ENCODE peak calls at places on chromosomes 16 and 17, in five cellular contexts. N is neuronal stem cell, K is mesendoderm, M is H9, I is IMR-90. Z is an unnamed sample.

GRCh38 chr16:12178251-12178990 is 201.9 kb downstream of the SNX29 start:
- DNase-seq in N (no peak), K (no peak), M (no peak), I (peak), Z (no peak)

GRCh38 chr17:82837586-82838320 is 2.1 kb downstream of the ZNF750 start:
- DNase-seq in N (no peak), K (no peak), M (no peak), I (no peak), Z (peak)

GRCh38 chr16:27221576-27222498 is 18.5 kb downstream of the KDM8 start:
- DNase-seq in N (no peak), K (no peak), M (no peak), I (peak), Z (no peak)

GRCh38 chr17:57576744-57577143 is 168.4 kb downstream of the CCDC182 start:
- DNase-seq in N (no peak), K (no peak), M (no peak), I (no peak), Z (no peak)

GRCh38 chr17:32970281-32970680 is 21.4 kb upstream of the SPACA3 start:
- DNase-seq in N (no peak), K (no peak), M (no peak), I (no peak), Z (peak)

GRCh38 chr16:28984619-28985135 is at the start of gene LAT:
- DNase-seq in N (no peak), K (no peak), M (no peak), I (no peak), Z (no peak)

GRCh38 chr17:1714488-1714979 is 4.4 kb upstream of the TLCD2 start:
- DNase-seq in N (peak), K (peak), M (peak), I (peak), Z (peak)

GRCh38 chr16:84499638-84500037 is 4.8 kb downstream of the MEAK7 start:
- DNase-seq in N (no peak), K (no peak), M (no peak), I (no peak), Z (no peak)

GRCh38 chr17:77372444-77373297 is 231.9 kb downstream of the SEC14L1 start:
- DNase-seq in N (peak), K (peak), M (peak), I (peak), Z (peak)

GRCh38 chr16:10937068-10937859 is 5.0 kb downstream of the DEXI start:
- DNase-seq in N (no peak), K (no peak), M (no peak), I (no peak), Z (no peak)

GRCh38 chr17:40356906-40357861 is 7.4 kb downstream of the GJD3 start:
- DNase-seq in N (no peak), K (no peak), M (no peak), I (no peak), Z (no peak)

GRCh38 chr16:72173997-72174396 is 2.0 kb upstream of the PMFBP1 start:
- DNase-seq in N (no peak), K (no peak), M (no peak), I (no peak), Z (no peak)

GRCh38 chr17:58280480-58281217 is at the start of gene MPO:
- DNase-seq in N (no peak), K (no peak), M (no peak), I (no peak), Z (no peak)

GRCh38 chr16:75529056-75529905 is 6.6 kb downstream of the CHST5 start:
- DNase-seq in N (no peak), K (no peak), M (no peak), I (no peak), Z (no peak)

GRCh38 chr16:82016268-82016667 is 5.0 kb upstream of the SDR42E1 start:
- DNase-seq in N (no peak), K (peak), M (no peak), I (peak), Z (no peak)

GRCh38 chr16:56576585-56577299 is 11.9 kb downstream of the MT4 start:
- DNase-seq in N (peak), K (peak), M (peak), I (peak), Z (peak)

GRCh38 chr17:61534414-61534813 is 56.6 kb downstream of the NACA2 start:
- DNase-seq in N (no peak), K (peak), M (no peak), I (no peak), Z (no peak)

GRCh38 chr17:64773836-64774761 is 112.0 kb upstream of the SMURF2 start:
- DNase-seq in N (no peak), K (peak), M (peak), I (peak), Z (no peak)

GRCh38 chr17:79073706-79074088 is 927 bp upstream of the ENGASE start:
- DNase-seq in N (no peak), K (no peak), M (no peak), I (no peak), Z (peak)

GRCh38 chr16:70151941-70152509 is 21.6 kb upstream of the CLEC18C start:
- DNase-seq in N (no peak), K (no peak), M (no peak), I (no peak), Z (no peak)

GRCh38 chr17:71203953-71204352 is 916.9 kb upstream of the SOX9 start:
- DNase-seq in N (no peak), K (no peak), M (no peak), I (peak), Z (peak)

GRCh38 chr16:83200005-83200779 is 573.4 kb downstream of the CDH13 start:
- DNase-seq in N (no peak), K (peak), M (peak), I (peak), Z (no peak)

GRCh38 chr17:36133629-36134259 is 30.1 kb downstream of the CCL4 start:
- DNase-seq in N (no peak), K (no peak), M (no peak), I (no peak), Z (no peak)

GRCh38 chr16:22195695-22196558 is 10.2 kb upstream of the EEF2K start:
- DNase-seq in N (peak), K (peak), M (peak), I (peak), Z (peak)

GRCh38 chr16:64339052-64339770 is 782.7 kb downstream of the CDH11 start:
- DNase-seq in N (no peak), K (peak), M (no peak), I (peak), Z (no peak)

GRCh38 chr17:50955160-50955559 is 89.0 kb upstream of the TOB1 start:
- DNase-seq in N (no peak), K (no peak), M (peak), I (no peak), Z (no peak)

GRCh38 chr17:75317671-75318070 is 28.4 kb upstream of the SLC25A19 start:
- DNase-seq in N (no peak), K (peak), M (no peak), I (no peak), Z (no peak)

GRCh38 chr17:62098623-62099231 is 33.6 kb upstream of the MED13 start:
- DNase-seq in N (no peak), K (no peak), M (no peak), I (no peak), Z (no peak)

GRCh38 chr17:45376171-45376564 is 56.5 kb downstream of the ARHGAP27 start:
- DNase-seq in N (no peak), K (peak), M (peak), I (no peak), Z (no peak)

GRCh38 chr17:67105213-67105612 is 60.9 kb downstream of the CACNG1 start:
- DNase-seq in N (no peak), K (no peak), M (no peak), I (peak), Z (peak)

GRCh38 chr16:29999605-30000004 is 3.6 kb downstream of the INO80E start:
- DNase-seq in N (no peak), K (no peak), M (no peak), I (no peak), Z (no peak)

GRCh38 chr16:4214215-4214621 is 27.7 kb downstream of the SRL start:
- DNase-seq in N (no peak), K (peak), M (no peak), I (peak), Z (peak)

GRCh38 chr16:48386559-48387312 is 1.5 kb upstream of the SIAH1 start:
- DNase-seq in N (no peak), K (no peak), M (no peak), I (no peak), Z (no peak)
- H3K23ac ChIP-seq in N (no peak), K (no peak), M (no peak), I (peak), Z (no peak)

GRCh38 chr16:89067677-89068076 is 26.0 kb upstream of the ACSF3 start:
- DNase-seq in N (no peak), K (no peak), M (no peak), I (no peak), Z (no peak)

GRCh38 chr16:89072216-89073130 is 21.2 kb upstream of the ACSF3 start:
- DNase-seq in N (no peak), K (no peak), M (no peak), I (no peak), Z (no peak)

GRCh38 chr16:89070590-89070989 is 23.1 kb upstream of the ACSF3 start:
- DNase-seq in N (no peak), K (no peak), M (no peak), I (no peak), Z (no peak)

GRCh38 chr16:89071686-89072182 is 21.9 kb upstream of the ACSF3 start:
- DNase-seq in N (no peak), K (no peak), M (no peak), I (no peak), Z (no peak)

DNA sequence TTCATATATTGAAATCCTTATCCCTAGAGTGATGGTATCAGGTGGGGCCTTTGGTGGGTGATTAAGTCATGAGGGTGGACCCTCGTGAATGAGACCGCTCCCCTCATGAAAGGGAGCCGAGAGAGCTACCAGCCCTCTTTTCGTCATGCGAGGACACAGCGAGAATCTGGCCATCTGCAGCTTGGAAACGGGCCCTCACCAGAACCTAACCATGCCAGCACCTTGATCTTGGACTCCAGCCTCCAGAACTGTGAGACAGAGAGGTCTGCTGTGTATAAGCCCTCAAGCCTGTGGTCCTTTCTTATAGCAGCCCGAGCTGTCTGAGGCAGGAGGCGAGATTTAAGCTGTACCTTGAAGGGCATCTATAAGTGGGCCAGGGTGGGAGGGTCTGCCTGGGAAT is 23.7 kb upstream of the ACSF3 start:
- DNase-seq in N (no peak), K (no peak), M (no peak), I (no peak), Z (no peak)
- H2BK5ac ChIP-seq in N (no peak), K (no peak), M (no peak), I (no peak), Z (no peak)

DNA sequence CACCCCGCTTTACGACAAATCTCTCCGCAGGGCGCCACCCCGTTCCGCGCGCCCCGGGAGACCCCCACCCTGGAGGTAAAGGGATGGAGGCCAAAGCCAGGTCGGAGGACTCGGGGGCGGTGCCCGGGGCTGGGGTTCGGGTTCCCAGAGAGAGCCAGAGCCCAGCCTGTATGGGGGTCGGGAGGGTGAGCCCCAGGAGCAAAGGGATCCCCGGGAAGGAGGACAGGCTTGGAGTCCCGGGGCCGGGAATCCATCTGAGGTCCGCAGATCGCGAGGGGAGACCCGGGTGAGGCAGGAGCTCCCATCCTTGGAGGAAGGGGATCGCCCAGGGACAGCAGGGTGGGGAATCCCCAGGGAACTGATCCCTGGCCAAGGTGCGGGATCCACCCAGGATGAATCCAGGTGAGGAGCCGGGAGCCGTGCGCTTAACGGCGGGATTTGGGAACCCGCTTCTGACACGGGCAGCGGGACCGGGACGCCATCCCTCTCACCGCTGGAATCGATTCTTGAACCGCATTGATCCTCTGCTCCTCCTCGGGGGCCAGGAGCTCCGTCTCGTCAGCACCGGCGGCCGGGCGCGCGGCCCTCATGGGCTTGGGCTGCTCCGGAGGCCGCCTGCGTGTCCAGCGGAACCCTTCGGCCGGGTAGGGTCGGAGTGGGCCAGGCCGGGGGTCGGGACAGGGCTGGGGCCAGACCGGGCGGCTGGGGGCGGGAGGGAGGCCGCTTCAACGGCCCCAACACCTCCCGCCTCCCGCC is at the start of gene MMD:
- DNase-seq in N (peak), K (no peak), M (no peak), I (no peak), Z (peak)
- H3K23ac ChIP-seq in N (peak), K (peak), M (no peak), I (peak), Z (no peak)

DNA sequence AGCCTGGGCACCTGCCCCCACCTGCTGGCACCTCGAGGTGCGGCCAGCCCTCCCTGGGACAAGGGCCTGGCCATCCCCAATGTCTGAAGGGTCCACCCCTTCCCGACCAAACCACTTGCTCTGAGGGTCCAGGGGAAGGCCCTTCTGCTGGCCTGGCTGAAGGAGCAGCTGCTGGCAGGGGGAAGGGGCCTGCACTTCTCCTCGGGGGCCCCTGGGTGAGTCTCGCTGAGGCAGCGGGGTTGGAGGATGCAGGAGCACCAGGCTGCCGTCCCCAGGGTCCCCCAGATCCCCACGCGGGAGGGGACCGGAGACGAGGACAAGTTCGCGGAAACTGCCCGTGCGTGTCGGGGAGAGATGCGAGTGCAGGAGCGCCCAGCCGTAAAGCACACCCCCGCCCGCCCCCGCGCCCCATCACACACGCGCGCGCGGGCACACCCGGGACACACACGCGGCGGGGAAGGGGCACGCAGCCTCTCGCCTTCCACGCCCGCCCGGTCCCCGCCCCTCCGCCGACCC is 725 bp upstream of the CACNA1H start:
- DNase-seq in N (peak), K (peak), M (peak), I (no peak), Z (no peak)
- H2BK5ac ChIP-seq in N (peak), K (no peak), M (no peak), I (no peak), Z (no peak)

DNA sequence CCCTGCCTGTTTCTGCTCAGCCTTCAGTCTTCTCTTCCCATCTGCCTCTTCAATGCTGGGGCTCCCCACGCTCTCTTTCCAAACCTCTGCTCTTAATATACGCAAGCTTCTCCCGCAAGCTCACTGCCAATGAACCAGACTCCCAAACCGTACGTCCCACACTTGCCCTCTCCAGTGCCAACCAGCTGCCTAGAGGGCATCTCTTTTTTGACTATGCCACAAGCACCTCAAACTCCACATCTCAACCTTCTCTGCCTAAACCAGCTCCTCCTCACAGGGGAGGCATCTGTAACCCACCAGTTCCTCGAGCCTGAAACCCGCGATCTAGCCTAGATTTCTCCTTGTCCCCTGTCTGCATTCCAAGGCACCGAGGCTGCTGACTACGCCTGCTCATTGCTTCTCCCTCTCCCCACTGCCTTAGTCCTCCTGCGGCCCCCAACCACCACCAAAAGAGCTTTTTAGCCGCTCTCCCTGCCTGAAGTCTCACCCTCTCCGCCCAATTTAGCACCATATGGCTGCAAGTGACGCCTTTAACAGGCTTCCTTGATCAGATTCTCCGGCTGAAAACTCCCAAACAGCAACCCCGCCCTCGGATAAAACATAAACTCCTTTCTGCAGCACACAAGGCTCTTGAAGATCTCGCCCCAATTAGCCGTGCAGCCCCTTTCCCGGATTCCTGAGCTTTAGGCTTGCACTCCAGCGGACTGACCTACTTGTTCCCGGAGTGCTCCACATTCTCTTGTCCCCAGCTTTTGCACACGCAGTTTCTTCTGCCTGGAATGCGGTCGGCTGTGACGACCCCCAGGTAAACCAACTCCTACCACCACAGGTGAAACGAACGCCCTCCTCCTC is 1.5 kb downstream of the GGA2 start:
- DNase-seq in N (no peak), K (peak), M (peak), I (no peak), Z (peak)
- H3K23ac ChIP-seq in N (no peak), K (peak), M (no peak), I (peak), Z (no peak)

DNA sequence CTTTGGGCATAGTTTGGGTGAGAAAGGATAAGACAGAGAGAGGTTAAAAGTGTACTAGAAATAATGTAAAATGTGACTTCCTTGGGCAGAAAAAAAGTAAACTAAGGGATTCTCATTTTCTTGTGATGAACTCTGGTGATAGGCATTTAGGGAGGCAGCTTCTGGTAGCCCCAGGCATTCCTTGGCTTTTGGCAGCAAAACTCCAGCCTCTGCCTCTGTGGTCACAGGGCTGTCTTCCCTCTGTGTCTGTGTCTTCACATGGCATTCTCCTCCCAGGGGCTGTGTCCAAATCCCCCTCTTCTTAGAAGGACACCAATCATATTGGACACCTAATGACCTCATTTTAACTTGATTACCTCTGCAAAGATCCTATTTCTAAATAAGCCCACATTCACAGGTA is 54.7 kb downstream of the HS3ST3B1 start:
- DNase-seq in N (no peak), K (peak), M (no peak), I (no peak), Z (peak)
- H2BK5ac ChIP-seq in N (no peak), K (peak), M (no peak), I (no peak), Z (no peak)

DNA sequence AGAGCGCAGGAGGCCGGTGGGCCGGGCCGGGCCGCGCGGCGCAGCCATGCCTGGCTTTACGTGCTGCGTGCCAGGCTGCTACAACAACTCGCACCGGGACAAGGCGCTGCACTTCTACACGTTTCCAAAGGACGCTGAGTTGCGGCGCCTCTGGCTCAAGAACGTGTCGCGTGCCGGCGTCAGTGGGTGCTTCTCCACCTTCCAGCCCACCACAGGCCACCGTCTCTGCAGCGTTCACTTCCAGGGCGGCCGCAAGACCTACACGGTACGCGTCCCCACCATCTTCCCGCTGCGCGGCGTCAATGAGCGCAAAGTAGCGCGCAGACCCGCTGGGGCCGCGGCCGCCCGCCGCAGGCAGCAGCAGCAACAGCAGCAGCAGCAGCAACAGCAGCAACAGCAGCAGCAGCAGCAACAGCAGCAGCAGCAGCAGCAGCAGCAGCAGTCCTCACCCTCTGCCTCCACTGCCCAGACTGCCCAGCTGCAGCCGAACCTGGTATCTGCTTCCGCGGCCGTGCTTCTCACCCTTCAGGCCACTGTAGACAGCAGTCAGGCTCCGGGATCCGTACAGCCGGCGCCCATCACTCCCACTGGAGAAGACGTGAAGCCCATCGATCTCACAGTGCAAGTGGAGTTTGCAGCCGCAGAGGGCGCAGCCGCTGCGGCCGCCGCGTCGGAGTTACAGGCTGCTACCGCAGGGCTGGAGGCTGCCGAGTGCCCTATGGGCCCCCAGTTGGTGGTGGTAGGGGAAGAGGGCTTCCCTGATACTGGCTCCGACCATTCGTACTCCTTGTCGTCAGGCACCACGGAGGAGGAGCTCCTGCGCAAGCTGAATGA is 606 bp downstream of the THAP11 start:
- DNase-seq in N (peak), K (peak), M (peak), I (peak), Z (peak)
- H3K23ac ChIP-seq in N (peak), K (no peak), M (no peak), I (peak), Z (no peak)

Z was measured in trophoblast cell.